ENCODE peak calls at places on chromosomes 16 and 17, in five cellular contexts. One of them, this sample, is unnamed.

GRCh38 chr16:404971-405486 is 3.3 kb downstream of the DECR2 start:
- DNase-seq in endothelial cell: no peak
- DNase-seq in lung: no peak
- DNase-seq in CD4-positive, alpha-beta T cell: no peak
- DNase-seq in esophagus squamous epithelium: no peak
- DNase-seq in this sample: no peak

GRCh38 chr16:49458221-49458620 is 84.6 kb downstream of the C16orf78 start:
- DNase-seq in endothelial cell: no peak
- DNase-seq in lung: no peak
- DNase-seq in CD4-positive, alpha-beta T cell: no peak
- DNase-seq in esophagus squamous epithelium: no peak
- DNase-seq in this sample: no peak

GRCh38 chr16:22684282-22685161 is 129.4 kb upstream of the HS3ST2 start:
- DNase-seq in endothelial cell: no peak
- DNase-seq in lung: no peak
- DNase-seq in CD4-positive, alpha-beta T cell: no peak
- DNase-seq in esophagus squamous epithelium: no peak
- DNase-seq in this sample: no peak

GRCh38 chr16:3472878-3473595 is 22.3 kb downstream of the C16orf90 start:
- DNase-seq in endothelial cell: no peak
- DNase-seq in lung: no peak
- DNase-seq in CD4-positive, alpha-beta T cell: no peak
- DNase-seq in esophagus squamous epithelium: no peak
- DNase-seq in this sample: no peak

GRCh38 chr17:74704536-74704935 is 8.2 kb downstream of the CD300LF start:
- DNase-seq in endothelial cell: no peak
- DNase-seq in lung: peak
- DNase-seq in CD4-positive, alpha-beta T cell: no peak
- DNase-seq in esophagus squamous epithelium: no peak
- DNase-seq in this sample: no peak

GRCh38 chr16:87538594-87538993 is 45.8 kb upstream of the ZCCHC14 start:
- DNase-seq in endothelial cell: no peak
- DNase-seq in lung: no peak
- DNase-seq in CD4-positive, alpha-beta T cell: no peak
- DNase-seq in esophagus squamous epithelium: no peak
- DNase-seq in this sample: no peak

GRCh38 chr17:41666336-41666680 is 22.4 kb upstream of the EIF1 start:
- DNase-seq in endothelial cell: peak
- DNase-seq in lung: no peak
- DNase-seq in CD4-positive, alpha-beta T cell: peak
- DNase-seq in esophagus squamous epithelium: no peak
- DNase-seq in this sample: no peak

GRCh38 chr16:19835989-19836421 is 48.6 kb downstream of the GPRC5B start:
- DNase-seq in endothelial cell: no peak
- DNase-seq in lung: no peak
- DNase-seq in CD4-positive, alpha-beta T cell: no peak
- DNase-seq in esophagus squamous epithelium: no peak
- DNase-seq in this sample: no peak

GRCh38 chr16:81313731-81314602 is 795 bp upstream of the GAN start:
- DNase-seq in endothelial cell: no peak
- DNase-seq in lung: no peak
- DNase-seq in CD4-positive, alpha-beta T cell: no peak
- DNase-seq in esophagus squamous epithelium: no peak
- DNase-seq in this sample: peak

GRCh38 chr17:7912927-7913524 is 3.1 kb downstream of the RNF227 start:
- DNase-seq in endothelial cell: peak
- DNase-seq in lung: no peak
- DNase-seq in CD4-positive, alpha-beta T cell: peak
- DNase-seq in esophagus squamous epithelium: no peak
- DNase-seq in this sample: peak

GRCh38 chr16:4682616-4683254 is 10.6 kb upstream of the NUDT16L1 start:
- DNase-seq in endothelial cell: peak
- DNase-seq in lung: peak
- DNase-seq in CD4-positive, alpha-beta T cell: no peak
- DNase-seq in esophagus squamous epithelium: no peak
- DNase-seq in this sample: peak

GRCh38 chr16:51426276-51426675 is 275.2 kb upstream of the SALL1 start:
- DNase-seq in endothelial cell: no peak
- DNase-seq in lung: no peak
- DNase-seq in CD4-positive, alpha-beta T cell: no peak
- DNase-seq in esophagus squamous epithelium: no peak
- DNase-seq in this sample: no peak

GRCh38 chr17:17018021-17018441 is 24.2 kb upstream of the MPRIP start:
- DNase-seq in endothelial cell: no peak
- DNase-seq in lung: no peak
- DNase-seq in CD4-positive, alpha-beta T cell: no peak
- DNase-seq in esophagus squamous epithelium: no peak
- DNase-seq in this sample: no peak

GRCh38 chr16:88681084-88681680 is 5.1 kb downstream of the SNAI3 start:
- DNase-seq in endothelial cell: peak
- DNase-seq in lung: no peak
- DNase-seq in CD4-positive, alpha-beta T cell: no peak
- DNase-seq in esophagus squamous epithelium: no peak
- DNase-seq in this sample: no peak

GRCh38 chr16:87657621-87658192 is 55.4 kb downstream of the JPH3 start:
- DNase-seq in endothelial cell: no peak
- DNase-seq in lung: no peak
- DNase-seq in CD4-positive, alpha-beta T cell: no peak
- DNase-seq in esophagus squamous epithelium: no peak
- DNase-seq in this sample: no peak

GRCh38 chr17:5049314-5049819 is 14.1 kb upstream of the SLC52A1 start:
- DNase-seq in endothelial cell: no peak
- DNase-seq in lung: no peak
- DNase-seq in CD4-positive, alpha-beta T cell: peak
- DNase-seq in esophagus squamous epithelium: no peak
- DNase-seq in this sample: no peak

GRCh38 chr17:9363440-9364350 is 211.9 kb downstream of the STX8 start:
- DNase-seq in endothelial cell: no peak
- DNase-seq in lung: no peak
- DNase-seq in CD4-positive, alpha-beta T cell: no peak
- DNase-seq in esophagus squamous epithelium: no peak
- DNase-seq in this sample: no peak

GRCh38 chr17:79214459-79214858 is 139.8 kb downstream of the ENGASE start:
- DNase-seq in endothelial cell: no peak
- DNase-seq in lung: no peak
- DNase-seq in CD4-positive, alpha-beta T cell: no peak
- DNase-seq in esophagus squamous epithelium: no peak
- DNase-seq in this sample: no peak

GRCh38 chr17:82687375-82687861 is 11.1 kb downstream of the RAB40B start:
- DNase-seq in endothelial cell: no peak
- DNase-seq in lung: no peak
- DNase-seq in CD4-positive, alpha-beta T cell: no peak
- DNase-seq in esophagus squamous epithelium: no peak
- DNase-seq in this sample: no peak

GRCh38 chr16:66578596-66579531 is at the start of gene CMTM2:
- DNase-seq in endothelial cell: no peak
- DNase-seq in lung: no peak
- DNase-seq in CD4-positive, alpha-beta T cell: no peak
- DNase-seq in esophagus squamous epithelium: no peak
- DNase-seq in this sample: no peak

GRCh38 chr17:50668838-50669581 is 34.3 kb downstream of the ABCC3 start:
- DNase-seq in endothelial cell: no peak
- DNase-seq in lung: no peak
- DNase-seq in CD4-positive, alpha-beta T cell: no peak
- DNase-seq in esophagus squamous epithelium: no peak
- DNase-seq in this sample: no peak

GRCh38 chr17:63278731-63279442 is 167.2 kb downstream of the CYB561 start:
- DNase-seq in endothelial cell: no peak
- DNase-seq in lung: no peak
- DNase-seq in CD4-positive, alpha-beta T cell: no peak
- DNase-seq in esophagus squamous epithelium: no peak
- DNase-seq in this sample: no peak

GRCh38 chr16:63628812-63629211 is 1493.1 kb downstream of the CDH11 start:
- DNase-seq in endothelial cell: no peak
- DNase-seq in lung: no peak
- DNase-seq in CD4-positive, alpha-beta T cell: no peak
- DNase-seq in esophagus squamous epithelium: no peak
- DNase-seq in this sample: no peak

GRCh38 chr16:56493131-56493530 is 26.7 kb downstream of the BBS2 start:
- DNase-seq in endothelial cell: no peak
- DNase-seq in lung: no peak
- DNase-seq in CD4-positive, alpha-beta T cell: no peak
- DNase-seq in esophagus squamous epithelium: no peak
- DNase-seq in this sample: no peak

DNA sequence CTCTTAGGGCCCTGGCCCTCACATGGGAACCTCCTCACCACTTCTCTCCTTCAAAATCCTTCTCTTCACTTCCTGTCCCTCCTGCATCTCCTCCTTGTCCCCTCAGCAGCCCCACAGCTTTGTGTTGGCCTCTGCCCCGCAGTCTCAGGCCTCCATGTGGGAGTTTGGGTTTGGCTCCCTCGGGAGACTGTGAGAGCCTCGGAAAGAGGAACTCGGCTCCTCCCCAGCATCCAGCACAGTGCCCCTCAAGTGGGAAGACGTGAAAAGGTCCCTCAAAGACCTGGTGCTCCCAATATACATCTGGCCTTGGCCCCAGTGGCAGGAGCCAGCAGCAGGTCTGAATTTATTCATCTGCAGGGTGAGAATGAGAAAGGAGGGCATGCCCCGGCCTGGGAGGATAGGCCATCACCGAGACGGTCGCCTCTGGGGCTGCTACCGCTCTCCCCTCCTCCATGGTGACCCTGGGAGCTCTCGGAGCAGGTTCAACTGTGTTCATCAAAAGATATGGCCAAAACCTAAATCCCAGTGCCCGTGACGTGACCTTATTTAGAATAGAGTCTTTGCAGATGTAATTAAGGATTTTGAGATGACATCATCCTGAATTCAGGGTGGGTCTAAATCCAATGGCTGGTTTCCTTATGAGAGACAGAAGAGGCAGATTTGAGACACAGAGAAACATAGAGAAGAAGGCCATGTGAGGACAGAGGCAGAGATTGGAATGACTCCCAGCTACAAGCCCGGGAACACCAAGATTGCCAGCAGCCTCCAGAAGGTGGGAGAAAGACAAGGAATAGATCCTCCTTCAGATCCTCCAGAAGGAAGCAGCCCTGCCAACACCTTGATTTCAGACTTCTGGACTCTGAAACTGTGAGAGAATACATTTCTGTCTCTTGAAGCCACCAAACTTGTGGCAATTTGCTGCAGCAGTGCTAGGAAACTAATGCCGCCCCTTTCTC is 135.1 kb downstream of the MRM1 start:
- DNase-seq in endothelial cell: no peak
- DNase-seq in lung: no peak
- DNase-seq in CD4-positive, alpha-beta T cell: no peak
- DNase-seq in esophagus squamous epithelium: no peak
- DNase-seq in this sample: no peak
- TF ChIP-seq CTCF in endothelial cell: no peak
- TF ChIP-seq CTCF in lung: no peak
- TF ChIP-seq CTCF in CD4-positive, alpha-beta T cell: no peak
- TF ChIP-seq CTCF in esophagus squamous epithelium: no peak
- TF ChIP-seq CTCF in this sample: no peak

GRCh38 chr17:6654816-6655731 is 3.5 kb downstream of the C17orf100 start:
- DNase-seq in endothelial cell: peak
- DNase-seq in lung: peak
- DNase-seq in CD4-positive, alpha-beta T cell: no peak
- DNase-seq in esophagus squamous epithelium: no peak
- DNase-seq in this sample: peak
- TF ChIP-seq CTCF in endothelial cell: no peak
- TF ChIP-seq CTCF in lung: no peak
- TF ChIP-seq CTCF in CD4-positive, alpha-beta T cell: no peak
- TF ChIP-seq CTCF in esophagus squamous epithelium: no peak
- TF ChIP-seq CTCF in this sample: no peak

GRCh38 chr16:55408656-55409055 is 70.3 kb upstream of the MMP2 start:
- DNase-seq in endothelial cell: no peak
- DNase-seq in lung: no peak
- DNase-seq in CD4-positive, alpha-beta T cell: no peak
- DNase-seq in esophagus squamous epithelium: no peak
- DNase-seq in this sample: no peak

GRCh38 chr16:55406651-55407050 is 72.3 kb upstream of the MMP2 start:
- DNase-seq in endothelial cell: no peak
- DNase-seq in lung: no peak
- DNase-seq in CD4-positive, alpha-beta T cell: no peak
- DNase-seq in esophagus squamous epithelium: no peak
- DNase-seq in this sample: no peak

GRCh38 chr16:55411231-55411630 is 67.8 kb upstream of the MMP2 start:
- DNase-seq in endothelial cell: peak
- DNase-seq in lung: no peak
- DNase-seq in CD4-positive, alpha-beta T cell: no peak
- DNase-seq in esophagus squamous epithelium: no peak
- DNase-seq in this sample: no peak
- TF ChIP-seq CTCF in endothelial cell: no peak
- TF ChIP-seq CTCF in lung: no peak
- TF ChIP-seq CTCF in CD4-positive, alpha-beta T cell: no peak
- TF ChIP-seq CTCF in esophagus squamous epithelium: no peak
- TF ChIP-seq CTCF in this sample: no peak

DNA sequence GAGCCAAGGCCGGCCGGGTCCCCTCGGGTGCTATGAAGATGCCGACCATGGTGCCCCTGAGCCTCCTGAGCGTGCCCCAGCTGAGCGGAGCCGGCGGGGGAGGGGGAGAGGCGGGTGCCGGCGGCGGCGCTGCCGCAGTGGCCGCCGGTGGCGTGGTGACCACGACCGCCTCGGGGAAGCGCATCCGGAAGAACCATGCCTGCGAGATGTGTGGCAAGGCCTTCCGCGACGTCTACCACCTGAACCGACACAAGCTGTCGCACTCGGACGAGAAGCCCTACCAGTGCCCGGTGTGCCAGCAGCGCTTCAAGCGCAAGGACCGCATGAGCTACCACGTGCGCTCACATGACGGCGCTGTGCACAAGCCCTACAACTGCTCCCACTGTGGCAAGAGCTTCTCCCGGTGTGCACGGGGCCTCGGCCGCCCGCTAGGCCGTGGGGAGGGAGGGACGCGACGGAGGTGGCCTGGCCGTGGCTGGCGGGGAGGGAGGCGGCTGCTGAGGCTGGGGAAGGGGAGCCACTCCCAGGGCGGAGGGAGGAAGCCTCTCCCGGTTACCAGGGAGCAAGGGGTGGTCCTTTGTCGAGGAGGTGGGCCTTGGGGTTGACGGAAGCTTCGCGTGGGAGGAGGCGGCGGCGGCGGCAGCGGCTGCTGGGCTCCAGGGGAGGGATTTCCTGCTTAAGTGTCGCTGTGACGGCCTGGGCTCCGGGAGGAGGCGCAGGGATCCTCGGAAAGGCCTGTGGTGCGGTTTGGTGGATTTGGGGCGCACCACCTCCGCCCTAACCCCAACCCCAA is 1.3 kb downstream of the MAZ start:
- DNase-seq in endothelial cell: peak
- DNase-seq in lung: peak
- DNase-seq in CD4-positive, alpha-beta T cell: peak
- DNase-seq in esophagus squamous epithelium: no peak
- DNase-seq in this sample: peak
- TF ChIP-seq CTCF in endothelial cell: peak
- TF ChIP-seq CTCF in lung: no peak
- TF ChIP-seq CTCF in CD4-positive, alpha-beta T cell: peak
- TF ChIP-seq CTCF in esophagus squamous epithelium: peak
- TF ChIP-seq CTCF in this sample: peak

DNA sequence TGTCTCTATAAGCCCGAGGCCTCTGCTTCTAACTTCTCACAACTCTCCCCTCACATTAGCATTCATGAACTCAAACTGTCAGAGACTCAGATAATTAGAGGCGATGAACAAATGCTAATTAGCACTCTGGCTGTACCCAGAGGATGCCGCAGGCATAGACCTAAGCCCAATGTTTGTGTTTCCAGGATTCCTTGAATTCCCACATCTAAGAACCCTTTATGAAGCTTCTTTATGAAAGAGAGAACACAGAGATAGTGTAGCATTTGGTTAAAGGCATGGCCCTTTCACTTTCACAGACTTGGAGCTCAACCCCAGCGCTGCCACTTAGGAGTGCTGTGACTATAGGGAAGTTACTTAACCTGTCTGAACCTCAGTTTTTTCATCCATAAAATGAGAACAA is 512.2 kb downstream of the GRIN2A start:
- DNase-seq in endothelial cell: no peak
- DNase-seq in lung: no peak
- DNase-seq in CD4-positive, alpha-beta T cell: no peak
- DNase-seq in esophagus squamous epithelium: no peak
- DNase-seq in this sample: no peak
- TF ChIP-seq CTCF in endothelial cell: no peak
- TF ChIP-seq CTCF in lung: no peak
- TF ChIP-seq CTCF in CD4-positive, alpha-beta T cell: no peak
- TF ChIP-seq CTCF in esophagus squamous epithelium: no peak
- TF ChIP-seq CTCF in this sample: no peak